ENCODE peak calls at places on chromosomes 16 and 17, in eight cellular contexts. S is cardiac muscle cell, B is midbrain, D is ELF-1, Y is HCEC 1CT, R is PC-9, W is Right ventricle myocardium inferior, K is HTR-8/SVneo. P is an unnamed sample.
A peak's percentile ranks its signal among the peaks of the same experiment; 100 is the strongest.

GRCh38 chr17:57892820-57893595 is 43.2 kb upstream of the MRPS23 start:
- DNase-seq in S (peak; percentile 73), B (peak; percentile 90), D (peak; percentile 87), Y (peak; percentile 98), R (peak; percentile 99), W (peak; percentile 94), K (peak; percentile 85), P (peak; percentile 92)

GRCh38 chr16:83603981-83604570 is 203.7 kb upstream of the HSBP1 start:
- DNase-seq in S (no peak), B (no peak), D (no peak), Y (no peak), R (no peak), W (no peak), K (no peak), P (no peak)

GRCh38 chr16:2963611-2964415 is at the start of gene KREMEN2:
- DNase-seq in S (peak; percentile 56), B (no peak), D (peak; percentile 92), Y (no peak), R (peak; percentile 70), W (no peak), K (peak; percentile 83), P (no peak)

GRCh38 chr17:78144146-78144719 is 2.0 kb upstream of the C17orf99 start:
- DNase-seq in S (peak; percentile 84), B (peak; percentile 82), D (no peak), Y (peak; percentile 62), R (peak; percentile 70), W (peak; percentile 93), K (peak; percentile 77), P (peak; percentile 77)

GRCh38 chr16:57401943-57402640 is 2.5 kb upstream of the CCL17 start:
- DNase-seq in S (peak; percentile 24), B (no peak), D (no peak), Y (no peak), R (no peak), W (no peak), K (no peak), P (no peak)

GRCh38 chr17:31604936-31605335 is 213.5 kb downstream of the RAB11FIP4 start:
- DNase-seq in S (no peak), B (no peak), D (no peak), Y (no peak), R (no peak), W (no peak), K (no peak), P (no peak)

GRCh38 chr16:14502932-14503741 is 126.9 kb downstream of the PARN start:
- DNase-seq in S (no peak), B (no peak), D (no peak), Y (peak; percentile 60), R (peak; percentile 92), W (no peak), K (no peak), P (no peak)

GRCh38 chr16:10314811-10315210 is 71.0 kb upstream of the ATF7IP2 start:
- DNase-seq in S (no peak), B (peak; percentile 24), D (no peak), Y (no peak), R (no peak), W (no peak), K (peak; percentile 48), P (peak; percentile 4)

GRCh38 chr17:10063730-10064221 is 134.6 kb downstream of the GAS7 start:
- DNase-seq in S (no peak), B (no peak), D (no peak), Y (no peak), R (no peak), W (peak; percentile 79), K (no peak), P (no peak)

GRCh38 chr17:60747069-60747808 is 69.6 kb downstream of the BCAS3 start:
- DNase-seq in S (no peak), B (no peak), D (peak; percentile 7), Y (no peak), R (no peak), W (no peak), K (no peak), P (no peak)

GRCh38 chr17:79633937-79634813 is 23.3 kb upstream of the RBFOX3 start:
- DNase-seq in S (no peak), B (no peak), D (no peak), Y (no peak), R (no peak), W (peak; percentile 22), K (no peak), P (no peak)

GRCh38 chr16:22623351-22623781 is 112.7 kb downstream of the NPIPB5 start:
- DNase-seq in S (no peak), B (no peak), D (no peak), Y (peak; percentile 87), R (peak; percentile 76), W (no peak), K (no peak), P (no peak)

GRCh38 chr16:84088695-84089395 is 27.9 kb downstream of the MBTPS1 start:
- DNase-seq in S (no peak), B (no peak), D (peak; percentile 11), Y (no peak), R (no peak), W (peak; percentile 75), K (no peak), P (no peak)

GRCh38 chr16:67111951-67112444 is 2.3 kb downstream of the PHAF1 start:
- DNase-seq in S (no peak), B (no peak), D (no peak), Y (no peak), R (no peak), W (no peak), K (no peak), P (no peak)

GRCh38 chr17:49640556-49640955 is 37.3 kb downstream of the SPOP start:
- DNase-seq in S (no peak), B (no peak), D (no peak), Y (no peak), R (no peak), W (no peak), K (no peak), P (no peak)

GRCh38 chr16:28140788-28141618 is 70.8 kb downstream of the XPO6 start:
- DNase-seq in S (no peak), B (no peak), D (no peak), Y (no peak), R (peak; percentile 92), W (no peak), K (no peak), P (no peak)

GRCh38 chr16:53950677-53951076 is 246.7 kb downstream of the FTO start:
- DNase-seq in S (no peak), B (no peak), D (no peak), Y (no peak), R (no peak), W (no peak), K (no peak), P (no peak)

GRCh38 chr16:19601083-19601976 is 45.8 kb downstream of the VPS35L start:
- DNase-seq in S (peak; percentile 43), B (peak; percentile 77), D (peak; percentile 38), Y (peak; percentile 13), R (peak; percentile 46), W (no peak), K (peak; percentile 11), P (peak; percentile 76)

GRCh38 chr17:2883544-2884203 is 87.4 kb downstream of the RAP1GAP2 start:
- DNase-seq in S (no peak), B (no peak), D (peak; percentile 58), Y (no peak), R (peak; percentile 42), W (no peak), K (peak; percentile 77), P (no peak)

GRCh38 chr17:17304521-17304985 is 1.4 kb downstream of the NT5M start:
- DNase-seq in S (peak; percentile 43), B (no peak), D (no peak), Y (no peak), R (no peak), W (no peak), K (no peak), P (no peak)

GRCh38 chr17:50129946-50130777 is at the start of gene SAMD14:
- DNase-seq in S (no peak), B (no peak), D (peak; percentile 19), Y (no peak), R (no peak), W (peak; percentile 57), K (peak; percentile 49), P (no peak)

P was measured in putamen.